ENCODE peak calls at places on chromosomes 11 and 22, in six cellular contexts. One of them, this sample, is unnamed.

GRCh38 chr11:68008381-68009337 is 1.5 kb upstream of the ALDH3B1 start:
- DNase-seq in iPS DF 6.9: no peak
- DNase-seq in AML-193: no peak
- DNase-seq in iPS-NIHi11: no peak
- DNase-seq in fibroblast of pulmonary artery: no peak
- DNase-seq in NCI-H345: peak; percentile 77
- DNase-seq in this sample: peak; percentile 49

GRCh38 chr11:1555713-1556153 is 16.3 kb downstream of the DUSP8 start:
- DNase-seq in iPS DF 6.9: no peak
- DNase-seq in AML-193: no peak
- DNase-seq in iPS-NIHi11: no peak
- DNase-seq in fibroblast of pulmonary artery: no peak
- DNase-seq in NCI-H345: no peak
- DNase-seq in this sample: no peak

GRCh38 chr11:832529-833113 is at the start of gene CD151:
- DNase-seq in iPS DF 6.9: no peak
- DNase-seq in AML-193: peak; percentile 31
- DNase-seq in iPS-NIHi11: peak; percentile 73
- DNase-seq in fibroblast of pulmonary artery: peak; percentile 47
- DNase-seq in NCI-H345: peak; percentile 59
- DNase-seq in this sample: peak; percentile 65

GRCh38 chr11:2265854-2266585 is 4.4 kb downstream of the ASCL2 start:
- DNase-seq in iPS DF 6.9: no peak
- DNase-seq in AML-193: no peak
- DNase-seq in iPS-NIHi11: no peak
- DNase-seq in fibroblast of pulmonary artery: no peak
- DNase-seq in NCI-H345: no peak
- DNase-seq in this sample: no peak

GRCh38 chr22:24824915-24825314 is 18.9 kb downstream of the SGSM1 start:
- DNase-seq in iPS DF 6.9: no peak
- DNase-seq in AML-193: no peak
- DNase-seq in iPS-NIHi11: no peak
- DNase-seq in fibroblast of pulmonary artery: no peak
- DNase-seq in NCI-H345: no peak
- DNase-seq in this sample: no peak

GRCh38 chr11:71266114-71266833 is 13.9 kb upstream of the SHANK2 start:
- DNase-seq in iPS DF 6.9: no peak
- DNase-seq in AML-193: no peak
- DNase-seq in iPS-NIHi11: peak; percentile 78
- DNase-seq in fibroblast of pulmonary artery: no peak
- DNase-seq in NCI-H345: no peak
- DNase-seq in this sample: no peak

GRCh38 chr11:133041928-133042890 is 490.1 kb downstream of the OPCML start:
- DNase-seq in iPS DF 6.9: no peak
- DNase-seq in AML-193: no peak
- DNase-seq in iPS-NIHi11: no peak
- DNase-seq in fibroblast of pulmonary artery: no peak
- DNase-seq in NCI-H345: peak; percentile 60
- DNase-seq in this sample: no peak

GRCh38 chr11:27604416-27604815 is 95.8 kb downstream of the BDNF start:
- DNase-seq in iPS DF 6.9: no peak
- DNase-seq in AML-193: no peak
- DNase-seq in iPS-NIHi11: no peak
- DNase-seq in fibroblast of pulmonary artery: no peak
- DNase-seq in NCI-H345: no peak
- DNase-seq in this sample: no peak

GRCh38 chr11:114964676-114965214 is 286.4 kb downstream of the NXPE2 start:
- DNase-seq in iPS DF 6.9: no peak
- DNase-seq in AML-193: no peak
- DNase-seq in iPS-NIHi11: no peak
- DNase-seq in fibroblast of pulmonary artery: no peak
- DNase-seq in NCI-H345: no peak
- DNase-seq in this sample: no peak

GRCh38 chr22:24157783-24158170 is 23.5 kb upstream of the SUSD2 start:
- DNase-seq in iPS DF 6.9: no peak
- DNase-seq in AML-193: no peak
- DNase-seq in iPS-NIHi11: no peak
- DNase-seq in fibroblast of pulmonary artery: no peak
- DNase-seq in NCI-H345: no peak
- DNase-seq in this sample: no peak

GRCh38 chr11:65611758-65612603 is 2.0 kb downstream of the MAP3K11 start:
- DNase-seq in iPS DF 6.9: no peak
- DNase-seq in AML-193: no peak
- DNase-seq in iPS-NIHi11: no peak
- DNase-seq in fibroblast of pulmonary artery: peak; percentile 48
- DNase-seq in NCI-H345: no peak
- DNase-seq in this sample: no peak

GRCh38 chr22:27512283-27512761 is 289.2 kb downstream of the MN1 start:
- DNase-seq in iPS DF 6.9: no peak
- DNase-seq in AML-193: no peak
- DNase-seq in iPS-NIHi11: no peak
- DNase-seq in fibroblast of pulmonary artery: peak; percentile 99
- DNase-seq in NCI-H345: no peak
- DNase-seq in this sample: no peak

GRCh38 chr11:32172771-32173170 is 81.9 kb downstream of the RCN1 start:
- DNase-seq in iPS DF 6.9: no peak
- DNase-seq in AML-193: no peak
- DNase-seq in iPS-NIHi11: no peak
- DNase-seq in fibroblast of pulmonary artery: peak; percentile 29
- DNase-seq in NCI-H345: no peak
- DNase-seq in this sample: no peak

GRCh38 chr11:61091373-61092279 is 10.7 kb upstream of the CD5 start:
- DNase-seq in iPS DF 6.9: no peak
- DNase-seq in AML-193: no peak
- DNase-seq in iPS-NIHi11: no peak
- DNase-seq in fibroblast of pulmonary artery: peak; percentile 36
- DNase-seq in NCI-H345: no peak
- DNase-seq in this sample: peak; percentile 57

GRCh38 chr22:44192811-44193536 is 12.2 kb downstream of the PARVG start:
- DNase-seq in iPS DF 6.9: no peak
- DNase-seq in AML-193: no peak
- DNase-seq in iPS-NIHi11: no peak
- DNase-seq in fibroblast of pulmonary artery: no peak
- DNase-seq in NCI-H345: no peak
- DNase-seq in this sample: no peak

GRCh38 chr11:130650456-130651068 is 202.1 kb downstream of the ADAMTS15 start:
- DNase-seq in iPS DF 6.9: no peak
- DNase-seq in AML-193: no peak
- DNase-seq in iPS-NIHi11: no peak
- DNase-seq in fibroblast of pulmonary artery: peak; percentile 26
- DNase-seq in NCI-H345: no peak
- DNase-seq in this sample: no peak

GRCh38 chr22:24187731-24188644 is 6.7 kb downstream of the SUSD2 start:
- DNase-seq in iPS DF 6.9: no peak
- DNase-seq in AML-193: no peak
- DNase-seq in iPS-NIHi11: no peak
- DNase-seq in fibroblast of pulmonary artery: no peak
- DNase-seq in NCI-H345: no peak
- DNase-seq in this sample: no peak

GRCh38 chr11:61297741-61298140 is 2.6 kb upstream of the VWCE start:
- DNase-seq in iPS DF 6.9: no peak
- DNase-seq in AML-193: no peak
- DNase-seq in iPS-NIHi11: no peak
- DNase-seq in fibroblast of pulmonary artery: peak; percentile 99
- DNase-seq in NCI-H345: no peak
- DNase-seq in this sample: no peak

GRCh38 chr11:46446343-46446751 is 54.8 kb upstream of the CHRM4 start:
- DNase-seq in iPS DF 6.9: no peak
- DNase-seq in AML-193: no peak
- DNase-seq in iPS-NIHi11: peak; percentile 20
- DNase-seq in fibroblast of pulmonary artery: no peak
- DNase-seq in NCI-H345: no peak
- DNase-seq in this sample: no peak

GRCh38 chr11:33160147-33160546 is 1.1 kb downstream of the CSTF3 start:
- DNase-seq in iPS DF 6.9: no peak
- DNase-seq in AML-193: peak; percentile 34
- DNase-seq in iPS-NIHi11: peak; percentile 15
- DNase-seq in fibroblast of pulmonary artery: peak; percentile 61
- DNase-seq in NCI-H345: no peak
- DNase-seq in this sample: no peak

GRCh38 chr11:75349540-75350116 is 1.8 kb downstream of the ARRB1 start:
- DNase-seq in iPS DF 6.9: no peak
- DNase-seq in AML-193: peak; percentile 65
- DNase-seq in iPS-NIHi11: no peak
- DNase-seq in fibroblast of pulmonary artery: no peak
- DNase-seq in NCI-H345: no peak
- DNase-seq in this sample: no peak

GRCh38 chr11:112612283-112612849 is 348.9 kb upstream of the NCAM1 start:
- DNase-seq in iPS DF 6.9: no peak
- DNase-seq in AML-193: no peak
- DNase-seq in iPS-NIHi11: peak; percentile 72
- DNase-seq in fibroblast of pulmonary artery: peak; percentile 31
- DNase-seq in NCI-H345: no peak
- DNase-seq in this sample: no peak

GRCh38 chr22:37967637-37968451 is 14.3 kb downstream of the POLR2F start:
- DNase-seq in iPS DF 6.9: no peak
- DNase-seq in AML-193: no peak
- DNase-seq in iPS-NIHi11: no peak
- DNase-seq in fibroblast of pulmonary artery: no peak
- DNase-seq in NCI-H345: peak; percentile 4
- DNase-seq in this sample: no peak

GRCh38 chr11:65120831-65121230 is 1.1 kb downstream of the FAU start:
- DNase-seq in iPS DF 6.9: no peak
- DNase-seq in AML-193: no peak
- DNase-seq in iPS-NIHi11: no peak
- DNase-seq in fibroblast of pulmonary artery: no peak
- DNase-seq in NCI-H345: no peak
- DNase-seq in this sample: no peak

GRCh38 chr11:121391914-121392313 is 60.2 kb upstream of the SORL1 start:
- DNase-seq in iPS DF 6.9: no peak
- DNase-seq in AML-193: no peak
- DNase-seq in iPS-NIHi11: no peak
- DNase-seq in fibroblast of pulmonary artery: no peak
- DNase-seq in NCI-H345: no peak
- DNase-seq in this sample: no peak

GRCh38 chr22:20429254-20430100 is 8.1 kb downstream of the SCARF2 start:
- DNase-seq in iPS DF 6.9: no peak
- DNase-seq in AML-193: peak; percentile 29
- DNase-seq in iPS-NIHi11: peak; percentile 93
- DNase-seq in fibroblast of pulmonary artery: no peak
- DNase-seq in NCI-H345: peak; percentile 52
- DNase-seq in this sample: peak; percentile 72

GRCh38 chr11:43311791-43312607 is at the start of gene API5:
- DNase-seq in iPS DF 6.9: peak; percentile 88
- DNase-seq in AML-193: peak; percentile 85
- DNase-seq in iPS-NIHi11: peak; percentile 87
- DNase-seq in fibroblast of pulmonary artery: peak; percentile 96
- DNase-seq in NCI-H345: peak; percentile 98
- DNase-seq in this sample: peak; percentile 96

GRCh38 chr11:1747753-1748466 is 2.5 kb downstream of the IFITM10 start:
- DNase-seq in iPS DF 6.9: no peak
- DNase-seq in AML-193: peak; percentile 14
- DNase-seq in iPS-NIHi11: peak; percentile 74
- DNase-seq in fibroblast of pulmonary artery: no peak
- DNase-seq in NCI-H345: no peak
- DNase-seq in this sample: no peak

GRCh38 chr22:47586038-47586437 is 823.6 kb downstream of the TBC1D22A start:
- DNase-seq in iPS DF 6.9: no peak
- DNase-seq in AML-193: no peak
- DNase-seq in iPS-NIHi11: no peak
- DNase-seq in fibroblast of pulmonary artery: no peak
- DNase-seq in NCI-H345: peak; percentile 35
- DNase-seq in this sample: no peak

GRCh38 chr11:79501688-79502087 is 60.9 kb upstream of the TENM4 start:
- DNase-seq in iPS DF 6.9: no peak
- DNase-seq in AML-193: no peak
- DNase-seq in iPS-NIHi11: no peak
- DNase-seq in fibroblast of pulmonary artery: no peak
- DNase-seq in NCI-H345: no peak
- DNase-seq in this sample: no peak

GRCh38 chr11:62865641-62866040 is 15.1 kb upstream of the SLC3A2 start:
- DNase-seq in iPS DF 6.9: no peak
- DNase-seq in AML-193: no peak
- DNase-seq in iPS-NIHi11: no peak
- DNase-seq in fibroblast of pulmonary artery: no peak
- DNase-seq in NCI-H345: no peak
- DNase-seq in this sample: no peak